ENCODE peak calls at places on chromosomes 6 and 20, in eight cellular contexts. Y is glutamatergic neuron; M is ELR; T is stimulated activated CD4-positive, alpha-beta T cell treated with anti-CD3 and anti-CD28 coated beads, Interleukin-4, amount 100 ng/mL, for 1 hour; P is heart right ventricle; L is caudate nucleus; U is H7; V is AG09309. R is an unnamed sample.

GRCh38 chr6:77624468-77624867 is 28.4 kb upstream of the MEI4 start:
- DNase-seq in Y (no peak), M (no peak), T (no peak), P (no peak), L (no peak), U (no peak), V (no peak), R (no peak)

GRCh38 chr20:7656662-7657061 is 283.6 kb downstream of the HAO1 start:
- DNase-seq in Y (no peak), M (no peak), T (no peak), P (no peak), L (no peak), U (no peak), V (no peak), R (no peak)

GRCh38 chr6:131602913-131603312 is 25.1 kb downstream of the MED23 start:
- DNase-seq in Y (no peak), M (peak), T (no peak), P (no peak), L (no peak), U (no peak), V (peak), R (no peak)

GRCh38 chr6:50720623-50721022 is 7.3 kb downstream of the TFAP2D start:
- DNase-seq in Y (no peak), M (no peak), T (no peak), P (no peak), L (no peak), U (peak), V (no peak), R (no peak)

GRCh38 chr6:81054011-81054410 is 698.5 kb downstream of the TENT5A start:
- DNase-seq in Y (no peak), M (no peak), T (no peak), P (no peak), L (no peak), U (no peak), V (no peak), R (no peak)

GRCh38 chr6:138231399-138231886 is 13.2 kb upstream of the PBOV1 start:
- DNase-seq in Y (no peak), M (peak), T (no peak), P (no peak), L (no peak), U (no peak), V (no peak), R (no peak)

GRCh38 chr6:28545955-28546354 is 20.3 kb downstream of the GPX5 start:
- DNase-seq in Y (no peak), M (no peak), T (no peak), P (no peak), L (no peak), U (no peak), V (no peak), R (no peak)

GRCh38 chr6:99241905-99242534 is 107.5 kb downstream of the FAXC start:
- DNase-seq in Y (peak), M (peak), T (no peak), P (no peak), L (no peak), U (peak), V (no peak), R (no peak)

GRCh38 chr6:137233561-137234504 is 14.6 kb upstream of the IFNGR1 start:
- DNase-seq in Y (no peak), M (peak), T (no peak), P (peak), L (no peak), U (no peak), V (peak), R (no peak)

GRCh38 chr6:75266716-75267291 is 17.8 kb downstream of the TMEM30A start:
- DNase-seq in Y (no peak), M (peak), T (no peak), P (no peak), L (no peak), U (no peak), V (peak), R (no peak)

GRCh38 chr6:143267740-143268139 is 182.8 kb downstream of the ADAT2 start:
- DNase-seq in Y (no peak), M (no peak), T (no peak), P (no peak), L (no peak), U (no peak), V (no peak), R (no peak)

GRCh38 chr6:39102024-39102820 is 12.8 kb downstream of the SAYSD1 start:
- DNase-seq in Y (peak), M (peak), T (peak), P (peak), L (no peak), U (peak), V (peak), R (no peak)

GRCh38 chr20:63066506-63067265 is 59.9 kb upstream of the BHLHE23 start:
- DNase-seq in Y (no peak), M (no peak), T (no peak), P (peak), L (no peak), U (no peak), V (no peak), R (no peak)

GRCh38 chr20:9301129-9302072 is 213.0 kb upstream of the LAMP5 start:
- DNase-seq in Y (no peak), M (peak), T (no peak), P (no peak), L (no peak), U (no peak), V (no peak), R (no peak)

GRCh38 chr6:147117009-147117408 is 87.2 kb upstream of the STXBP5 start:
- DNase-seq in Y (no peak), M (no peak), T (no peak), P (no peak), L (no peak), U (no peak), V (no peak), R (no peak)

GRCh38 chr20:63536241-63536977 is 767 bp downstream of the PTK6 start:
- DNase-seq in Y (peak), M (peak), T (no peak), P (peak), L (no peak), U (no peak), V (no peak), R (no peak)

GRCh38 chr20:22438926-22439325 is 145.4 kb downstream of the FOXA2 start:
- DNase-seq in Y (no peak), M (no peak), T (no peak), P (no peak), L (no peak), U (peak), V (no peak), R (no peak)

GRCh38 chr20:38304845-38305447 is 990 bp downstream of the BPI start:
- DNase-seq in Y (peak), M (peak), T (peak), P (no peak), L (peak), U (peak), V (no peak), R (peak)

GRCh38 chr20:62310757-62311121 is 7.9 kb downstream of the ADRM1 start:
- DNase-seq in Y (no peak), M (no peak), T (no peak), P (no peak), L (no peak), U (peak), V (no peak), R (no peak)

GRCh38 chr6:149961728-149962425 is 1.9 kb upstream of the ULBP1 start:
- DNase-seq in Y (no peak), M (peak), T (peak), P (no peak), L (no peak), U (peak), V (no peak), R (no peak)

GRCh38 chr20:4120921-4121321 is 105.6 kb upstream of the RNF24 start:
- DNase-seq in Y (no peak), M (no peak), T (no peak), P (no peak), L (no peak), U (no peak), V (no peak), R (no peak)

GRCh38 chr20:31836853-31837608 is 8.4 kb downstream of the FOXS1 start:
- DNase-seq in Y (no peak), M (peak), T (no peak), P (no peak), L (no peak), U (peak), V (no peak), R (no peak)

GRCh38 chr6:29603930-29604329 is 19.0 kb downstream of the OR2H2 start:
- DNase-seq in Y (no peak), M (no peak), T (no peak), P (no peak), L (no peak), U (no peak), V (no peak), R (no peak)

GRCh38 chr6:7431594-7432390 is 42.2 kb downstream of the RIOK1 start:
- DNase-seq in Y (no peak), M (no peak), T (no peak), P (no peak), L (no peak), U (peak), V (no peak), R (no peak)

GRCh38 chr20:51570755-51571469 is 28.4 kb upstream of the NFATC2 start:
- DNase-seq in Y (no peak), M (peak), T (no peak), P (peak), L (no peak), U (no peak), V (no peak), R (no peak)

GRCh38 chr6:130516604-130517003 is 150.8 kb downstream of the TMEM200A start:
- DNase-seq in Y (no peak), M (no peak), T (no peak), P (no peak), L (no peak), U (no peak), V (no peak), R (no peak)

GRCh38 chr6:38432479-38432878 is 207.2 kb downstream of the BTBD9 start:
- DNase-seq in Y (no peak), M (peak), T (no peak), P (no peak), L (no peak), U (no peak), V (no peak), R (no peak)

GRCh38 chr6:104957301-104958177 is 632 bp downstream of the LIN28B start:
- DNase-seq in Y (no peak), M (no peak), T (no peak), P (no peak), L (no peak), U (peak), V (no peak), R (no peak)

GRCh38 chr6:91029211-91029610 is 442.3 kb upstream of the MAP3K7 start:
- DNase-seq in Y (no peak), M (no peak), T (no peak), P (no peak), L (no peak), U (no peak), V (no peak), R (no peak)

GRCh38 chr6:6841571-6841970 is 253.1 kb downstream of the LY86 start:
- DNase-seq in Y (no peak), M (no peak), T (no peak), P (no peak), L (no peak), U (no peak), V (no peak), R (no peak)

GRCh38 chr6:8539446-8539845 is 104.1 kb upstream of the SLC35B3 start:
- DNase-seq in Y (no peak), M (peak), T (no peak), P (no peak), L (no peak), U (peak), V (no peak), R (no peak)

GRCh38 chr6:103677290-103677689 is 1182.4 kb downstream of the HACE1 start:
- DNase-seq in Y (no peak), M (no peak), T (no peak), P (no peak), L (no peak), U (no peak), V (no peak), R (no peak)

GRCh38 chr6:134379086-134379485 is 61.2 kb upstream of the SGK1 start:
- DNase-seq in Y (no peak), M (no peak), T (peak), P (no peak), L (no peak), U (peak), V (no peak), R (no peak)

GRCh38 chr20:35735828-35736470 is 6.1 kb downstream of the RBM39 start:
- DNase-seq in Y (no peak), M (no peak), T (no peak), P (no peak), L (no peak), U (no peak), V (no peak), R (no peak)

GRCh38 chr20:41179961-41180360 is 42.6 kb downstream of the PLCG1 start:
- DNase-seq in Y (no peak), M (no peak), T (no peak), P (no peak), L (no peak), U (no peak), V (no peak), R (no peak)

R was measured in left lung.